ENCODE peak calls at places on chromosome 2, in seven cellular contexts. A is breast epithelium, Q is heart left ventricle, F is thyroid gland, W is HCT116, U is HepG2, X is body of pancreas. S is an unnamed sample. For H3K36me3, the result is how much of the 10 kb centered on the place peaks cover.

GRCh38 chr2:184562532-184562931 is 35.8 kb upstream of the ZNF804A start:
- DNase-seq in A (no peak), Q (no peak), F (no peak), W (no peak), U (no peak), X (no peak), S (no peak)

GRCh38 chr2:48205137-48205798 is 299.0 kb upstream of the FBXO11 start:
- DNase-seq in A (no peak), Q (no peak), F (no peak), W (no peak), U (peak), X (no peak), S (no peak)

GRCh38 chr2:11573418-11574175 is 39.8 kb downstream of the GREB1 start:
- DNase-seq in A (no peak), Q (peak), F (no peak), W (no peak), U (no peak), X (no peak), S (peak)

GRCh38 chr2:25707927-25708326 is 34.5 kb upstream of the DTNB start:
- DNase-seq in A (no peak), Q (no peak), F (no peak), W (no peak), U (peak), X (no peak), S (no peak)

GRCh38 chr2:129376404-129377077 is 602.9 kb upstream of the RAB6C start:
- DNase-seq in A (no peak), Q (no peak), F (no peak), W (no peak), U (no peak), X (no peak), S (no peak)

GRCh38 chr2:196413821-196414274 is 225.7 kb upstream of the CCDC150 start:
- DNase-seq in A (no peak), Q (peak), F (no peak), W (no peak), U (no peak), X (no peak), S (no peak)

GRCh38 chr2:133977385-133977784 is 276.5 kb upstream of the MGAT5 start:
- DNase-seq in A (no peak), Q (no peak), F (peak), W (no peak), U (no peak), X (no peak), S (no peak)

GRCh38 chr2:226984461-226985226 is 148.8 kb downstream of the RHBDD1 start:
- DNase-seq in A (no peak), Q (no peak), F (no peak), W (no peak), U (no peak), X (no peak), S (no peak)

GRCh38 chr2:228600265-228600664 is 418.8 kb upstream of the SPHKAP start:
- DNase-seq in A (no peak), Q (no peak), F (no peak), W (no peak), U (no peak), X (no peak), S (no peak)

GRCh38 chr2:199570957-199571356 is 113.2 kb upstream of the SATB2 start:
- DNase-seq in A (no peak), Q (no peak), F (no peak), W (no peak), U (no peak), X (no peak), S (no peak)

GRCh38 chr2:196718796-196719564 is 79.5 kb downstream of the CCDC150 start:
- DNase-seq in A (peak), Q (no peak), F (peak), W (no peak), U (peak), X (peak), S (no peak)

GRCh38 chr2:46389417-46389916 is 89.9 kb upstream of the TMEM247 start:
- DNase-seq in A (no peak), Q (peak), F (no peak), W (no peak), U (peak), X (no peak), S (no peak)

GRCh38 chr2:138974651-138975050 is 194.5 kb upstream of the NXPH2 start:
- DNase-seq in A (no peak), Q (no peak), F (no peak), W (no peak), U (no peak), X (no peak), S (no peak)

GRCh38 chr2:217820066-217820819 is 182.6 kb downstream of the TNS1 start:
- DNase-seq in A (no peak), Q (peak), F (no peak), W (no peak), U (no peak), X (no peak), S (no peak)

GRCh38 chr2:217820904-217821303 is 181.9 kb downstream of the TNS1 start:
- DNase-seq in A (no peak), Q (no peak), F (no peak), W (no peak), U (no peak), X (no peak), S (no peak)

GRCh38 chr2:217818293-217818850 is 184.4 kb downstream of the TNS1 start:
- DNase-seq in A (no peak), Q (no peak), F (no peak), W (no peak), U (no peak), X (no peak), S (no peak)

GRCh38 chr2:217816396-217816869 is 186.4 kb downstream of the TNS1 start:
- DNase-seq in A (no peak), Q (peak), F (peak), W (no peak), U (no peak), X (no peak), S (peak)

DNA sequence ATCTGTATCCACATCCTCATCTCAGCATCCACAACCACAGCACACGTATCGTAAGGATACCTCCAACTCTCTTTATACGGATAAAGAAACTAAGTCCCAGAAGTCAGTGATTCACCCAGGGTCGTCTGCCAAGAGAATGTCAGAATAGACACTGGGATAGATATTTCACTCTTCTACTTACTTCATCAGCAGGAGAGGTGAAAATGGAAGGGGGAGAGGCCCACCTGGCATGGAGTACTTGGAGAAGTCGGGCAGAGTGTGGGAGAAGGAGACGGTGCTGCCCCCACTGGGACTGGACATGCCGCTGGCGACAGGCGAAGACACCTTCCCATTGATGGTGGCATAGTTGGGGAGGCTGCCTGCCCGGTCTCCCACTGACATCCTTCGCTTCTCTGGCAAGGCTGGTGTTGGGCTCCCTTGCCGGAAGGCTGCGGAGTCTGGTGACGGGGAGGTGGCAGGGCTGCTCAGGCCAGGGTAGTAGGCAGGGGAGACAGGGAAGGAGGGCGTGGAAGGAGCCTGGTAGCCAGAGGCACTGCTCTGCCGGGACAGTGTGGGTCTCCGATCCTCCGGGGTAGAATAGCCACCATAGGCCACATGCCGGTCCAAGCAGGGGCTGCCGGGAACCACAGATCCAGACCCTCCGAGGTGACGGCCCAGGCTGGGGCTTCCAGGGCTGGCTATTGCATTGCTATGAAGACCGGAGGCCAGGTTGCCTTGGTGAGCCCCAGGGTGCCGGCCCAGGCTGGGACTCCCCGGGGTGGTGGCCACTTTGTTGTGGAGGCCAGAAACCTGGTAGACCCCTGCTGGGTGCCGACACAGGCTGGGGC is 185.1 kb downstream of the TNS1 start:
- DNase-seq in A (no peak), Q (no peak), F (no peak), W (no peak), U (no peak), X (no peak), S (no peak)
- H3K36me3 ChIP-seq in A (under half), Q (half or more), F (half or more), W (under half), U (half or more), X (under half), S (under half)

GRCh38 chr2:42810971-42811865 is 18.8 kb upstream of the HAAO start:
- DNase-seq in A (peak), Q (peak), F (peak), W (no peak), U (peak), X (peak), S (peak)
- TF ChIP-seq POLR2A in A (peak), Q (no peak), F (no peak), W (no peak), U (no peak), X (peak), S (peak)

GRCh38 chr2:73253901-73254300 is 19.8 kb downstream of the CCT7 start:
- DNase-seq in A (no peak), Q (no peak), F (no peak), W (no peak), U (no peak), X (no peak), S (no peak)
- H3K36me3 ChIP-seq in A (under half), Q (half or more), F (under half), W (under half), U (half or more), X (under half), S (under half)

GRCh38 chr2:20939786-20940480 is 103.9 kb downstream of the APOB start:
- DNase-seq in A (no peak), Q (no peak), F (no peak), W (no peak), U (no peak), X (no peak), S (no peak)

GRCh38 chr2:20940481-20940795 is 103.4 kb downstream of the APOB start:
- DNase-seq in A (no peak), Q (no peak), F (no peak), W (no peak), U (no peak), X (no peak), S (no peak)

GRCh38 chr2:20946494-20946893 is 97.4 kb downstream of the APOB start:
- DNase-seq in A (no peak), Q (no peak), F (no peak), W (no peak), U (no peak), X (no peak), S (no peak)

GRCh38 chr2:20940856-20941255 is 103.0 kb downstream of the APOB start:
- DNase-seq in A (no peak), Q (no peak), F (no peak), W (no peak), U (no peak), X (no peak), S (no peak)

GRCh38 chr2:20942538-20943223 is 101.2 kb downstream of the APOB start:
- DNase-seq in A (no peak), Q (no peak), F (no peak), W (no peak), U (no peak), X (no peak), S (no peak)
- TF ChIP-seq POLR2A in A (no peak), Q (no peak), F (no peak), W (no peak), U (no peak), X (no peak), S (no peak)

GRCh38 chr2:86050301-86050700 is 55.4 kb downstream of the POLR1A start:
- DNase-seq in A (peak), Q (no peak), F (no peak), W (no peak), U (no peak), X (no peak), S (no peak)
- H3K36me3 ChIP-seq in A (under half), Q (half or more), F (under half), W (half or more), U (half or more), X (under half), S (under half)

GRCh38 chr2:37231251-37232130 is at the start of the genes CEBPZ and NDUFAF7:
- DNase-seq in A (peak), Q (peak), F (peak), W (peak), U (peak), X (peak), S (peak)
- TF ChIP-seq POLR2A in A (peak), Q (no peak), F (no peak), W (peak), U (peak), X (peak), S (peak)

DNA sequence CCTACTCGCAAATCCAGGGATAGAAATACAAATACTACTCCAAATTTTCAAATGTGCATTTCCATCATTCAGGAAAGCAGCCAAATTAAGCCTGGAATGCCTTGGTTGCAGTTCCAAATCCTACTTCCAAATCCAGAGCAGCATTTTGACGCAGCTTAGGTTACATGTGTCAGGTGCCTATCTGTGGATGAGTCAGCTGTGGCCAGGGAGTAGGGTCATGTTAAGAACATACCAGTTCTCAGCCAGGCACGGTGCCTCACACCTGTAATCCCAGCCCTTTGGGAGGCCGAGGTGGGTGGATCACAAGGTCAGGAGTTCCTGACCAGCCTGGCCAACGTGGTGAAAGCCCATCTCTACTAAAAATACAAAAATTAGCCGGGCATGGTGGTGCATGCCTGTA is 17.0 kb downstream of the SLC30A6 start:
- DNase-seq in A (no peak), Q (no peak), F (no peak), W (no peak), U (no peak), X (no peak), S (no peak)
- H3K36me3 ChIP-seq in A (under half), Q (half or more), F (under half), W (under half), U (under half), X (under half), S (under half)

S was measured in ovary.